ENCODE peak calls at places on chromosomes 1 and 21, in five cellular contexts. L is H1, E is HCT116, Z is transverse colon, G is sigmoid colon. T is an unnamed sample.

GRCh38 chr1:50279622-50280320 is 143.5 kb downstream of the DMRTA2 start:
- DNase-seq in L (no peak), G (no peak), E (no peak), Z (no peak), T (no peak)

GRCh38 chr21:38470762-38471161 is 27.5 kb downstream of the ERG start:
- DNase-seq in L (no peak), E (no peak), G (no peak), Z (no peak), T (no peak)

GRCh38 chr1:15762546-15762945 is 4.0 kb downstream of the FBLIM1 start:
- DNase-seq in Z (no peak), L (no peak), E (no peak), G (no peak), T (no peak)

GRCh38 chr1:55702064-55702463 is 486.9 kb upstream of the USP24 start:
- DNase-seq in G (no peak), Z (no peak), L (no peak), E (peak; percentile 19), T (no peak)

GRCh38 chr1:22328331-22329170 is 123.1 kb upstream of the ZBTB40 start:
- DNase-seq in Z (no peak), G (peak; percentile 53), E (no peak), L (no peak), T (no peak)

GRCh38 chr1:84090447-84091244 is 53.4 kb upstream of the PRKACB start:
- DNase-seq in L (no peak), Z (no peak), E (peak; percentile 26), G (no peak), T (no peak)

GRCh38 chr1:244783138-244783537 is 52.3 kb upstream of the COX20 start:
- DNase-seq in E (no peak), Z (no peak), G (no peak), L (no peak), T (no peak)

GRCh38 chr1:207925210-207925609 is 14.3 kb upstream of the CD34 start:
- DNase-seq in L (no peak), E (no peak), Z (no peak), G (peak; percentile 78), T (peak; percentile 53)

GRCh38 chr21:22223385-22223784 is 1225.2 kb downstream of the NCAM2 start:
- DNase-seq in L (no peak), Z (no peak), E (no peak), G (no peak), T (no peak)

GRCh38 chr21:35032474-35033263 is 16.4 kb downstream of the RUNX1 start:
- DNase-seq in E (no peak), Z (no peak), G (no peak), L (no peak), T (no peak)

GRCh38 chr21:44477131-44477530 is 21.8 kb downstream of the LRRC3 start:
- DNase-seq in E (no peak), Z (no peak), L (no peak), G (no peak), T (no peak)

GRCh38 chr1:23967871-23968270 is 8.2 kb downstream of the PNRC2 start:
- DNase-seq in Z (no peak), E (no peak), L (no peak), G (no peak), T (no peak)

GRCh38 chr1:211241071-211241470 is 18.1 kb upstream of the RCOR3 start:
- DNase-seq in E (no peak), G (no peak), L (no peak), Z (no peak), T (no peak)

GRCh38 chr1:26838474-26839338 is 12.2 kb downstream of the ZDHHC18 start:
- DNase-seq in L (no peak), E (no peak), Z (peak; percentile 71), G (no peak), T (no peak)

GRCh38 chr1:69122373-69122772 is 445.3 kb upstream of the LRRC7 start:
- DNase-seq in E (no peak), L (no peak), G (no peak), Z (no peak), T (no peak)

GRCh38 chr1:234777850-234778214 is 167.9 kb upstream of the IRF2BP2 start:
- DNase-seq in G (no peak), E (no peak), L (no peak), Z (no peak), T (no peak)

DNA sequence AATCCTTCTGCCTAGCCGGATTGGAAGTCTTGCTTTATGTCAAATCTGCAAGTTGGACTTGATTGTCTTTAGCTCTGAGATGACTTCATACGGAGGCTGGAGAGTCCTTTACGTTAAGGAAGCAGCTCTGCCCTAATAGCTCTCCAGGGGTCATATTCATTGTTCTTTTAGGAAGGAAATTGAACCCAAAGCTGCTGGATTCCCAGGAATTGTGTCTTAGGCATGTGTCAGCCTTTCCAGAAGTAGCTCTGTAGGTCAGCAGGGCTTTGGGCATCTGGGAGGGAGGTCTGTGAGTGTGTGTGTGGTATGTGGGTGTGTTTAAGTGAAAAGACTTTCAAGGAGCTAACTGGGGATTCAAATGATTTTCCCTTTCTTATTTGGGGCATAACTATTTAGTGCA is 82.4 kb downstream of the ABCA4 start:
- DNase-seq in E (no peak), L (no peak), Z (no peak), G (no peak), T (no peak)
- TF ChIP-seq POLR2AphosphoS5 in E (no peak), L (no peak), Z (no peak), G (no peak), T (no peak)

DNA sequence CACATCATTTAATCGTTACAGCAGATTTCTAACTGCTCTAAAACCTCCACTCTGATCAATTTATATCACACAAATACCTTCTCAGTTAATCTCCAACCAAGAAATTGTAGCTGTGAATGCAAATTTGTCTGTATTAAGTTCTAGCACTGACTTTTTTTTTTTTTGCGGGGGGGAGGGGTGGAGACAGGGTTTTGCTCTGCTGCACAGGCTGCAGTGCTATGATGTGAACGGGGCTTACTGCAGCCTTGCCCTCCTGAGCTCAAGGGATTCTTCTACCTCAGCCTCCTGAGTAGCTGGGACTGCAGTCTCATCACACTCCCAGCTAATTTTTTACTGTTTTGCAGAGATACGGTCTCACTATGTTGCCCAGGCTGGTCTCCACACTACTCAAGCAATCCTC is 163.6 kb downstream of the RERE start:
- DNase-seq in Z (no peak), L (no peak), G (no peak), E (no peak), T (no peak)
- H3K4me3 ChIP-seq in Z (no peak overlapping the region), L (no peak overlapping the region), G (no peak overlapping the region), E (no peak overlapping the region), T (no peak overlapping the region)

GRCh38 chr1:101409102-101409501 is 172.3 kb downstream of the S1PR1 start:
- DNase-seq in E (no peak), L (no peak), G (no peak), Z (no peak), T (no peak)
- TF ChIP-seq POLR2A in E (no peak), L (no peak), G (no peak), Z (no peak), T (no peak)

GRCh38 chr1:2567083-2567679 is 11.0 kb downstream of the TNFRSF14 start:
- DNase-seq in Z (no peak), G (peak; percentile 64), L (no peak), E (no peak), T (no peak)
- TF ChIP-seq POLR2AphosphoS5 in Z (no peak), G (no peak), L (no peak), E (no peak), T (no peak)

DNA sequence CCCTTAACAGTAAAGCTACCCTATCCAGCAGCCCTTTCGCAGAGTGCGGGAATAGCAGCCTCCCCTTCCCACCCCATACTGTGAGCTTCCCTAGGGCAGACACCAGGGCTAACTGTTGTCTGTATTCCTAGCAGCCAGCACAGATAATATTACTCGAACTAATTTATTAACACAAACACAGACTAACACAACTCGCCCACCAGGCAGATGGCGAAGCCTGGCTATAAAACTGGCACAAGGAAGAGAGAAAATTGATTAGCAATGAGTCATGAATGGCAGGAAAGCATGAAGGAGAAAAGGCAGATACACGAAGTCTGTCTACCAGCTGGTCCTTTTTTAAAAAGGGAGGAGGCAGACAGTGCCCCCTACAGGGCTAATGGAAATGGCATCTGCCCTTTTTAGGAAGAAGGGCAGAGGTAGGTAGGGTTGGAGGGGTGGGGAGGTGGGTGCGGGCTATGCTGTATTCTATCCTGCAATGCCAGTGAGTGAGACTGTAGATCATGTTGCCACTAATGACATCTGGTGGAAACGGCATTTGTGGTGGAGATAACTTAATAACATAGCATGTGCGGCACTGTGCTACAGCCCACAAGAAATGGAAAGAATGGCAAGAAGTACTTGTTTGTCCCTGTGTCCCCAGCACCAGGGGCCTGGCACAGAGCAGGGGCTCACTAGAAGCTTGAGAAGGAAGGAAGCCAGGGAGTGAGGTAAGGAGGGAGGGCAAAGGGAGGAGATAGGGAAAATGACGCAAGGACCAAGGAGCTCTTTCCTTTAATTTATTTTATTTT is 30.6 kb upstream of the CTPS1 start:
- DNase-seq in G (peak; percentile 79), E (peak; percentile 70), Z (peak; percentile 58), L (peak; percentile 31), T (peak; percentile 49)
- H3K4me3 ChIP-seq in G (no peak overlapping the region), E (no peak overlapping the region), Z (no peak overlapping the region), L (no peak overlapping the region), T (no peak overlapping the region)